ENCODE peak calls at places on chromosomes 6 and 20, in four cellular contexts. C, E, M and H are unnamed samples.

GRCh38 chr6:2857580-2858337 is 16.1 kb upstream of the SERPINB1 start:
- DNase-seq in C (no peak), E (no peak), M (no peak), H (no peak)

GRCh38 chr6:108651781-108652227 is 91.1 kb downstream of the FOXO3 start:
- DNase-seq in C (no peak), E (peak; percentile 67), M (peak; percentile 91), H (no peak)

GRCh38 chr6:120935908-120936307 is 398.4 kb downstream of the TBC1D32 start:
- DNase-seq in C (no peak), E (no peak), M (no peak), H (no peak)

GRCh38 chr20:36631651-36632050 is 14.3 kb downstream of the SLA2 start:
- DNase-seq in C (no peak), E (no peak), M (no peak), H (no peak)

GRCh38 chr6:36666726-36667591 is 11.6 kb upstream of the CDKN1A start:
- DNase-seq in C (peak; percentile 80), E (peak; percentile 89), M (peak; percentile 88), H (peak; percentile 41)

GRCh38 chr6:72350256-72350875 is 271.5 kb upstream of the KCNQ5 start:
- DNase-seq in C (no peak), E (no peak), M (no peak), H (no peak)

GRCh38 chr20:21511850-21512633 is 1.8 kb downstream of the NKX2-2 start:
- DNase-seq in C (no peak), E (no peak), M (peak; percentile 67), H (peak; percentile 23)

GRCh38 chr6:83479389-83479788 is 32.9 kb upstream of the PRSS35 start:
- DNase-seq in C (no peak), E (no peak), M (no peak), H (no peak)

GRCh38 chr6:16722616-16723015 is 38.6 kb downstream of the ATXN1 start:
- DNase-seq in C (no peak), E (no peak), M (no peak), H (no peak)

GRCh38 chr6:153051801-153052200 is 49.3 kb upstream of the MTRF1L start:
- DNase-seq in C (no peak), E (no peak), M (no peak), H (no peak)

GRCh38 chr6:81937296-81937937 is 184.9 kb upstream of the TENT5A start:
- DNase-seq in C (no peak), E (no peak), M (no peak), H (no peak)

GRCh38 chr6:193773-194310 is 98.4 kb upstream of the DUSP22 start:
- DNase-seq in C (no peak), E (no peak), M (peak; percentile 19), H (no peak)

GRCh38 chr20:33316343-33316742 is 33.3 kb downstream of the BPIFB1 start:
- DNase-seq in C (no peak), E (no peak), M (no peak), H (no peak)

GRCh38 chr6:166078294-166078693 is 89.4 kb downstream of the TBXT start:
- DNase-seq in C (no peak), E (peak; percentile 89), M (no peak), H (no peak)

GRCh38 chr20:51219544-51219943 is 196.6 kb upstream of the KCNG1 start:
- DNase-seq in C (no peak), E (no peak), M (no peak), H (no peak)

GRCh38 chr6:18226451-18226850 is 37.9 kb downstream of the DEK start:
- DNase-seq in C (no peak), E (peak; percentile 27), M (no peak), H (no peak)

GRCh38 chr20:62816879-62817873 is at the start of gene COL9A3:
- DNase-seq in C (peak; percentile 62), E (no peak), M (no peak), H (peak; percentile 73)

GRCh38 chr6:36827261-36828079 is 11.8 kb downstream of the CPNE5 start:
- DNase-seq in C (no peak), E (peak; percentile 18), M (no peak), H (peak; percentile 44)

GRCh38 chr20:50580016-50580747 is 70.0 kb downstream of the PTPN1 start:
- DNase-seq in C (peak; percentile 72), E (no peak), M (no peak), H (peak; percentile 61)

GRCh38 chr6:23659125-23659524 is 466.9 kb upstream of the NRSN1 start:
- DNase-seq in C (peak; percentile 39), E (no peak), M (no peak), H (peak; percentile 13)

GRCh38 chr6:169172435-169172834 is 81.2 kb downstream of the THBS2 start:
- DNase-seq in C (no peak), E (no peak), M (peak; percentile 96), H (no peak)

GRCh38 chr6:135146160-135146920 is 34.8 kb upstream of the MYB start:
- DNase-seq in C (no peak), E (no peak), M (no peak), H (no peak)

GRCh38 chr20:52747736-52748135 is 224.4 kb upstream of the TSHZ2 start:
- DNase-seq in C (no peak), E (no peak), M (no peak), H (no peak)

GRCh38 chr6:137236581-137237355 is 17.6 kb upstream of the IFNGR1 start:
- DNase-seq in C (no peak), E (no peak), M (no peak), H (no peak)

GRCh38 chr6:21188505-21189223 is 404.9 kb upstream of the SOX4 start:
- DNase-seq in C (no peak), E (no peak), M (no peak), H (no peak)

GRCh38 chr6:7150381-7151064 is 42.8 kb downstream of the RREB1 start:
- DNase-seq in C (no peak), E (no peak), M (no peak), H (no peak)

GRCh38 chr6:7153807-7154206 is 46.0 kb downstream of the RREB1 start:
- DNase-seq in C (no peak), E (no peak), M (no peak), H (no peak)

GRCh38 chr6:7152467-7152866 is 44.7 kb downstream of the RREB1 start:
- DNase-seq in C (no peak), E (no peak), M (no peak), H (no peak)

GRCh38 chr6:7148100-7148822 is 40.5 kb downstream of the RREB1 start:
- DNase-seq in C (no peak), E (no peak), M (no peak), H (no peak)

GRCh38 chr6:7151381-7151780 is 43.6 kb downstream of the RREB1 start:
- DNase-seq in C (no peak), E (no peak), M (no peak), H (no peak)
- H3K27ac ChIP-seq in C (no peak overlapping the region), E (no peak overlapping the region), M (no peak overlapping the region), H (no peak overlapping the region)

GRCh38 chr6:154502564-154502963 is 7.9 kb downstream of the CNKSR3 start:
- DNase-seq in C (no peak), E (no peak), M (no peak), H (no peak)
- H3K27ac ChIP-seq in C (peak overlapping the region; percentile 71), E (no peak overlapping the region), M (no peak overlapping the region), H (peak overlapping the region; percentile 40)

DNA sequence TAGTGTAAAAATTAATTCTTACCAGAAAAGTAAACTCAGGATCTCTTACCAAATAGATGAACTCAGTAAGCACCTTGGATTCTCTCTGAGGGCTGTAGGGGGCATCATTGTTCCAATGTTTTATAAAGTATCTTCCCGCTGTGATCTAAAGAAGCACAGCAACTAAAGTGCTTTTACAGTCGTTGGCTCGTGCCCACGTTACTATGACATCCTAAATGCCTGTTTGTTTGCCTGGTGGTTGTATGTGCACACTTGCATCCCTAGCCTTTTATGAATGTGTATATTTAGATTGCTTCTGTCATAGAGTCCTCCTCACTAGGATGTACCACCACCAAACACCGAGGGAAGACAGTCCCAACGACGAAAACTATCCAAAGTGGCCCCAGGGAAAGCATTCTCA is 34.5 kb downstream of the SLX4IP start:
- DNase-seq in C (peak; percentile 58), E (peak; percentile 63), M (peak; percentile 76), H (no peak)
- H3K27ac ChIP-seq in C (no peak overlapping the region), E (no peak overlapping the region), M (peak overlapping the region; percentile 25), H (no peak overlapping the region)

GRCh38 chr20:445514-446336 is 16.6 kb downstream of the TBC1D20 start:
- DNase-seq in C (no peak), E (no peak), M (no peak), H (no peak)
- H3K27ac ChIP-seq in C (peak overlapping the region; percentile 43), E (peak overlapping the region; percentile 12), M (no peak overlapping the region), H (no peak overlapping the region)

DNA sequence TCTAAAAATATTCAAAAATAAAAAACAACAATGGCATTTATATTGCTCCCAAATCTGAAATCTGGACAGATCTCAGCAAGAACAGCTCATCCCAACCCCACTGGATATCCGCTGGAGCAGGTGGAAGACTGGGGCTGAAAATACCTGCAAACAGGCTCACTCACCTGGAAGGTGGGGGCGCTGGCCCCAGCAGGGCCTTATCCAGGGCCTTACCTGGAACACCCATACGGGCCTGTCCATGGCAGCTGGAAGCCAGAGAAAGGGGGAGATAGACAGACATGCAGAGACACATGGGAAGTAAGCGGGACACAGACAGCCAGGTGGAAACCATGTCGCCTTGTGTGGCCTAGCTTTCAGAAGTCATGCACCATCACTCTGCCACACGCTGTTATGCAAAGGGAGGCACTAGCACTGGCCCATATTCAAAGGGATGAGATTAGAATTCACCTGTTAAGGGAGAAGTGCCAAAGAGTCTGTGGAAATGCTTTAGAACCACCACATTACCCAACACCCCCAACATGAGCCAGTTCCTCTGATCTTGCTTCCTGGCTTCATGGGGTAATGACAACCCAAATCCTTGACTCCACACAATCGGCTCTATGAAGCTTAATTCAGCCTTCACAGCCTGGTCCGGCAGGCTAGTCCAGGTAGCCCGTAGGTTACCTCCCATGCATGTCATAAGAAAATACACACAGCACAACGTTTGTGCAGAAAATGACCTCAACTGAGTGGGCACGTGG is 99.0 kb upstream of the CDYL start:
- DNase-seq in C (no peak), E (no peak), M (no peak), H (no peak)
- H3K27ac ChIP-seq in C (no peak overlapping the region), E (no peak overlapping the region), M (no peak overlapping the region), H (no peak overlapping the region)

GRCh38 chr20:29430531-29430930 is 1826.9 kb upstream of the DEFB115 start:
- DNase-seq in C (no peak), E (no peak), M (no peak), H (no peak)

DNA sequence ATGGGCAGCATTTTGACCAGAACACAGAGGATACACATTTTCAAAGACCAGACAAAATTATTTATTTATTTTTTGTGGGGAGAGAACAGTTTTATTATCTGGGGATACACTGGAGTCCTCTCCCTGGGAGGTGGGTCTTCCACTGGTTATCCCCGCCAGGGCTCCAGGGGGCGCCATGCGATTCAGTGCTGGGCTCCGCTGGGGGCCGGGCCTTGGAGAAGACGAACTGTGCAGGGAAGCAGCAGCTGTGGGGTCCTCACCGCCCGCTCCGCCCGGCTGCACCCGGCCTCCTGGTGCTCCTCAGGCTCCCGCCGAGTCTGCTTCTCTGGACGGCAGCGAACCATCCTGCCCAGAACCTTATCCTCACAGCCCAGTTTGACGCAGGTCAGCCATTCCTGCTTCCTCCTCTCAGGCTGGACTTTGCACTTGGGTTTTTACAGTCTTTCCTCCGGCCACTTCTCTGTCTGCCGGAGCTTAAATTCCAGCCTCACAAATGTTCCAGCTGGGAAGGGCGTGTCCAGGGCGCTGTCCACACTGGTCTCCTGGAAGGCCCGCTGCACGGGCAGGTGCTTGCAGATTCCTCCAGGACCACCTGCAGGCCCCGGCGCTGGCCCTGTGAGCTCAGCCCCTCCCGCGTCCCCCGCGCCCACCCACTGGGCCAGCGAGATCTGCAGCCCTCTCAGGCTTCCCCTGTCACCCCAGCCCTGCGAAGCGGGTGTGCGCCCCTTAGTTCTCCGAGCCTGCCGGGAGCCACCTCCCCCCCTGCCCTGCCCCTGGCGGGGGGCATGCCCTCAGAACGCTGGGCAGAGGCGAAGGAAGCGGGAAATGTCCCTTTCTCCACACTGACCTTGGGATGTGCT is 1830.0 kb upstream of the DEFB115 start:
- DNase-seq in C (no peak), E (no peak), M (no peak), H (no peak)
- H3K27ac ChIP-seq in C (no peak overlapping the region), E (no peak overlapping the region), M (no peak overlapping the region), H (no peak overlapping the region)